ENCODE peak calls at places on chromosomes 3 and 15, in five cellular contexts. One of them, this sample, is unnamed.

GRCh38 chr3:157204431-157204830 is 44.5 kb upstream of the CCNL1 start:
- DNase-seq in Peyer's patch: no peak
- DNase-seq in body of pancreas: no peak
- DNase-seq in stomach: no peak
- DNase-seq in heart left ventricle: no peak
- DNase-seq in this sample: no peak

GRCh38 chr15:89444855-89445254 is 51.5 kb downstream of the RHCG start:
- DNase-seq in Peyer's patch: no peak
- DNase-seq in body of pancreas: no peak
- DNase-seq in stomach: no peak
- DNase-seq in heart left ventricle: no peak
- DNase-seq in this sample: no peak

GRCh38 chr3:141530133-141530768 is 43.4 kb downstream of the RASA2 start:
- DNase-seq in Peyer's patch: no peak
- DNase-seq in body of pancreas: no peak
- DNase-seq in stomach: no peak
- DNase-seq in heart left ventricle: no peak
- DNase-seq in this sample: no peak

GRCh38 chr3:124938896-124939295 is 4.3 kb upstream of the MUC13 start:
- DNase-seq in Peyer's patch: no peak
- DNase-seq in body of pancreas: no peak
- DNase-seq in stomach: no peak
- DNase-seq in heart left ventricle: no peak
- DNase-seq in this sample: no peak

GRCh38 chr15:99450896-99451358 is 114.9 kb upstream of the MEF2A start:
- DNase-seq in Peyer's patch: peak
- DNase-seq in body of pancreas: peak
- DNase-seq in stomach: peak
- DNase-seq in heart left ventricle: peak
- DNase-seq in this sample: no peak

GRCh38 chr3:134937256-134938023 is 142.4 kb downstream of the EPHB1 start:
- DNase-seq in Peyer's patch: no peak
- DNase-seq in body of pancreas: no peak
- DNase-seq in stomach: no peak
- DNase-seq in heart left ventricle: no peak
- DNase-seq in this sample: no peak

GRCh38 chr3:176840604-176841287 is 356.5 kb downstream of the TBL1XR1 start:
- DNase-seq in Peyer's patch: no peak
- DNase-seq in body of pancreas: no peak
- DNase-seq in stomach: no peak
- DNase-seq in heart left ventricle: no peak
- DNase-seq in this sample: no peak

GRCh38 chr3:57746156-57747125 is 9.7 kb upstream of the SLMAP start:
- DNase-seq in Peyer's patch: no peak
- DNase-seq in body of pancreas: no peak
- DNase-seq in stomach: no peak
- DNase-seq in heart left ventricle: no peak
- DNase-seq in this sample: no peak

GRCh38 chr3:5007873-5008272 is 28.6 kb downstream of the BHLHE40 start:
- DNase-seq in Peyer's patch: no peak
- DNase-seq in body of pancreas: no peak
- DNase-seq in stomach: no peak
- DNase-seq in heart left ventricle: no peak
- DNase-seq in this sample: no peak

GRCh38 chr15:23857028-23857641 is 170.0 kb upstream of the NDN start:
- DNase-seq in Peyer's patch: no peak
- DNase-seq in body of pancreas: peak
- DNase-seq in stomach: peak
- DNase-seq in heart left ventricle: no peak
- DNase-seq in this sample: peak

GRCh38 chr3:157363393-157363792 is 73.3 kb upstream of the PTX3 start:
- DNase-seq in Peyer's patch: no peak
- DNase-seq in body of pancreas: no peak
- DNase-seq in stomach: no peak
- DNase-seq in heart left ventricle: no peak
- DNase-seq in this sample: no peak

GRCh38 chr3:28590216-28590615 is 241.6 kb upstream of the AZI2 start:
- DNase-seq in Peyer's patch: no peak
- DNase-seq in body of pancreas: no peak
- DNase-seq in stomach: no peak
- DNase-seq in heart left ventricle: no peak
- DNase-seq in this sample: no peak

GRCh38 chr15:51926808-51927207 is 44.8 kb downstream of the LEO1 start:
- DNase-seq in Peyer's patch: no peak
- DNase-seq in body of pancreas: no peak
- DNase-seq in stomach: no peak
- DNase-seq in heart left ventricle: no peak
- DNase-seq in this sample: no peak

GRCh38 chr3:107752202-107752990 is 229.6 kb downstream of the BBX start:
- DNase-seq in Peyer's patch: no peak
- DNase-seq in body of pancreas: no peak
- DNase-seq in stomach: no peak
- DNase-seq in heart left ventricle: no peak
- DNase-seq in this sample: no peak

GRCh38 chr15:40511093-40511471 is 40.3 kb downstream of the CHST14 start:
- DNase-seq in Peyer's patch: no peak
- DNase-seq in body of pancreas: peak
- DNase-seq in stomach: no peak
- DNase-seq in heart left ventricle: no peak
- DNase-seq in this sample: no peak

GRCh38 chr3:174614046-174614445 is 245.1 kb upstream of the NAALADL2 start:
- DNase-seq in Peyer's patch: no peak
- DNase-seq in body of pancreas: no peak
- DNase-seq in stomach: no peak
- DNase-seq in heart left ventricle: no peak
- DNase-seq in this sample: no peak

GRCh38 chr3:154384504-154384903 is 45.5 kb downstream of the GPR149 start:
- DNase-seq in Peyer's patch: no peak
- DNase-seq in body of pancreas: no peak
- DNase-seq in stomach: no peak
- DNase-seq in heart left ventricle: no peak
- DNase-seq in this sample: no peak

GRCh38 chr3:112467584-112467983 is 31.7 kb downstream of the BTLA start:
- DNase-seq in Peyer's patch: no peak
- DNase-seq in body of pancreas: no peak
- DNase-seq in stomach: no peak
- DNase-seq in heart left ventricle: no peak
- DNase-seq in this sample: no peak

GRCh38 chr15:77036537-77037474 is 34.1 kb downstream of the TSPAN3 start:
- DNase-seq in Peyer's patch: peak
- DNase-seq in body of pancreas: no peak
- DNase-seq in stomach: peak
- DNase-seq in heart left ventricle: peak
- DNase-seq in this sample: no peak

GRCh38 chr15:25783607-25784131 is 79.5 kb downstream of the ATP10A start:
- DNase-seq in Peyer's patch: no peak
- DNase-seq in body of pancreas: no peak
- DNase-seq in stomach: no peak
- DNase-seq in heart left ventricle: no peak
- DNase-seq in this sample: no peak

GRCh38 chr15:101020945-101021344 is 101.8 kb downstream of the LRRK1 start:
- DNase-seq in Peyer's patch: no peak
- DNase-seq in body of pancreas: no peak
- DNase-seq in stomach: peak
- DNase-seq in heart left ventricle: no peak
- DNase-seq in this sample: no peak

GRCh38 chr15:100764778-100765457 is 114.7 kb upstream of the ALDH1A3 start:
- DNase-seq in Peyer's patch: no peak
- DNase-seq in body of pancreas: no peak
- DNase-seq in stomach: no peak
- DNase-seq in heart left ventricle: no peak
- DNase-seq in this sample: no peak

GRCh38 chr3:120438971-120439370 is 11.8 kb downstream of the FSTL1 start:
- DNase-seq in Peyer's patch: no peak
- DNase-seq in body of pancreas: peak
- DNase-seq in stomach: no peak
- DNase-seq in heart left ventricle: peak
- DNase-seq in this sample: no peak

GRCh38 chr15:30928076-30928475 is 24.4 kb downstream of the FAN1 start:
- DNase-seq in Peyer's patch: no peak
- DNase-seq in body of pancreas: no peak
- DNase-seq in stomach: no peak
- DNase-seq in heart left ventricle: no peak
- DNase-seq in this sample: no peak

GRCh38 chr3:61875976-61876671 is 314.8 kb downstream of the PTPRG start:
- DNase-seq in Peyer's patch: no peak
- DNase-seq in body of pancreas: no peak
- DNase-seq in stomach: no peak
- DNase-seq in heart left ventricle: no peak
- DNase-seq in this sample: no peak

GRCh38 chr3:155737844-155738460 is 6.9 kb downstream of the PLCH1 start:
- DNase-seq in Peyer's patch: peak
- DNase-seq in body of pancreas: peak
- DNase-seq in stomach: peak
- DNase-seq in heart left ventricle: no peak
- DNase-seq in this sample: no peak

DNA sequence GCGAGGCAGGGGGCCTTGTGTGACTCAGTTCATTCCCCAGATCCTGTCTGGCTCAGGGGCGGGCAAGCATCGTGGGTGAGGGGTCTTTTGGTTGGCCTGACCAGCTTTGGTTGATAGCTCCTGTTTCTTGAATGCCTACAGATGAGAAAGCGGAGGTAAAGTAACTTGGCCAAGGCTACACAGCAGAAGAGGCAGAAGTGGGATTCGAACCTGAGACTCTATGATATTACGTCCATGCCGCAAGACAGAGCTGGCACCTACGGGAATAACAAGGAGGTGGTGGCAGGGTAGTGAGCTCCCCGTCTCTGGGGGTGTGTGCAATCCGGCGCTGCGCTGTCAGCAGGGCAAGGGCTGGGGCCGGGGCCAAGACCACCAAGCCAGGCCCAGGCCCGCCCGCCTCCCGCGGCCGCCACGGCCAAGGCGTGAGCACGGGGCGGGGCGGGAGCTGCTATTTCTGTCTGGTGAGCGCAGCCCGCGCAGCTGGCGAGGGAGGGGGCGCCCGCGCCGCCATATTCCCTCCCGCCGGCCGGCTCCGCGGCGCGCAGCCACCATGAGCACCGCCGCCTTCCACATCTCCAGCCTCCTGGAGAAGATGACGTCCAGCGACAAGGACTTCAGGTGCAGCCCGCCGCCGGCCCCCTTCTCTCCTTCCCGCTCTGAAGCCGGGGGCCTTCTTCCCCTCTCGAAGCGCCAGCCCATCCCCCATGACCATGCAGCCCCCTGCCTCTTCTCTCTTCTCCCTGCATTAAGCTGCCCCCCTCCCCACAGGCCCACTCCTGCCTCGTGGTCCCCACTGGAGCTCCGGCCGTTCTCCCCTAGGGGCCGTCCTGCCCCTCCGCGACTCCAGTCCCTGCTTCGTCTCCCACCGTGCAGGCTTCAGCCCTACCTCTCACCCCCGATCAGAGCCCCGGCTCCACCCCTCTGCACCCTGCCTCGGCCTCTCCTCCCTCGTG is at the start of gene CAND2:
- DNase-seq in Peyer's patch: no peak
- DNase-seq in body of pancreas: peak
- DNase-seq in stomach: peak
- DNase-seq in heart left ventricle: peak
- DNase-seq in this sample: peak
- TF ChIP-seq POLR2A in Peyer's patch: no peak
- TF ChIP-seq POLR2A in body of pancreas: no peak
- TF ChIP-seq POLR2A in stomach: no peak
- TF ChIP-seq POLR2A in heart left ventricle: peak
- TF ChIP-seq POLR2A in this sample: no peak

GRCh38 chr3:46915297-46915822 is 37.8 kb downstream of the PTH1R start:
- DNase-seq in Peyer's patch: peak
- DNase-seq in body of pancreas: no peak
- DNase-seq in stomach: no peak
- DNase-seq in heart left ventricle: peak
- DNase-seq in this sample: no peak
- TF ChIP-seq POLR2A in Peyer's patch: no peak
- TF ChIP-seq POLR2A in body of pancreas: no peak
- TF ChIP-seq POLR2A in stomach: no peak
- TF ChIP-seq POLR2A in heart left ventricle: no peak
- TF ChIP-seq POLR2A in this sample: no peak

GRCh38 chr15:38253448-38253847 is 812 bp downstream of the SPRED1 start:
- DNase-seq in Peyer's patch: no peak
- DNase-seq in body of pancreas: peak
- DNase-seq in stomach: no peak
- DNase-seq in heart left ventricle: no peak
- DNase-seq in this sample: no peak
- TF ChIP-seq POLR2A in Peyer's patch: no peak
- TF ChIP-seq POLR2A in body of pancreas: no peak
- TF ChIP-seq POLR2A in stomach: no peak
- TF ChIP-seq POLR2A in heart left ventricle: no peak
- TF ChIP-seq POLR2A in this sample: no peak

DNA sequence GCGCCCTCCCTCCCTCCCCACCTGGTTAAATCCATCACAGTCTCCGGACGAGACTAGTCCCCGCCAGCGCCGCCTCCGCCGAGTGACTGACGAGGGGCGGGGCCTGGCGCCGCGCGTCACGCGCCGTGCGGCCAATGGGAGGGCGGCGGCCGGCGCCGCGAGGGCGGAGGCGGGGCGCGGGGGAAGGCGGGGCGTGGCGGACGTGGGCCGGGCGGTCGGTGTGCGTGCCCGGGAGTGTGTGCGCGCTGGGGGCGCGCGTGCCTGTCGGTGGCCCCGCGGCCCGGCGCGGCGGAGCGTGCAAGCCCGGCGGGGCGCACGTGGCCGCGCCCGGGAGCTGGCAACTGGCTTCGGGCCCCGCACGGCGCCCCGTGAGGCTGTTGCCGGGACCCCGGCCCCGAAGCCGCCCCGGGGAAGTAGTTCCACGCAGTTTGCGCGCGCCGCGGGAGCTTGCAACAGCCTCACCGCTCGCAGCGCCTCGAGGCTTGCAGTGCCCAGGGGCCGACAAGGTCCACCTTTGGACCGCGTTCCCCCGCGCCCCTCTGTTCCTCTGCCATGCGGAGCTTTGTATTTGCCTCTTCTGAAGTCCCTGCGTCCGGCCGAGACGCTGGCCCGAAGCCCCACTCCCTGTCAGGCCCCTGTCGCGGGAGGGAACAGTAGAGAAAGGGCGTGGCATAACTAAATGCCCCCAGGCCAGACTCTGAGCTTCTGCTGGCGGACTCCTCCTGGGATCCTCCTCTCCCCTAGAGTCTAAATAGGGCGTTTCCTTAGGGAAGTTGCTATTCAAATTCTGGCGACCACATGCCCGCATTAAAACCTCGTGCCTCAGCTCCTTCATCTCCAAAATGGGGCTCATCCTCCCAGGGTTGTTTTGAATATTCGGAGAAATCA is 400.9 kb downstream of the SHQ1 start:
- DNase-seq in Peyer's patch: peak
- DNase-seq in body of pancreas: peak
- DNase-seq in stomach: peak
- DNase-seq in heart left ventricle: peak
- DNase-seq in this sample: peak
- TF ChIP-seq POLR2A in Peyer's patch: peak
- TF ChIP-seq POLR2A in body of pancreas: no peak
- TF ChIP-seq POLR2A in stomach: no peak
- TF ChIP-seq POLR2A in heart left ventricle: no peak
- TF ChIP-seq POLR2A in this sample: peak

GRCh38 chr15:70109982-70110381 is 12.3 kb upstream of the TLE3 start:
- DNase-seq in Peyer's patch: no peak
- DNase-seq in body of pancreas: no peak
- DNase-seq in stomach: no peak
- DNase-seq in heart left ventricle: no peak
- DNase-seq in this sample: no peak
- TF ChIP-seq POLR2A in Peyer's patch: no peak
- TF ChIP-seq POLR2A in body of pancreas: no peak
- TF ChIP-seq POLR2A in stomach: no peak
- TF ChIP-seq POLR2A in heart left ventricle: no peak
- TF ChIP-seq POLR2A in this sample: no peak